ENCODE peak calls at places on chromosome 10, in five cellular contexts. One of them, this sample, is unnamed.

GRCh38 chr10:18100664-18101063 is 39.6 kb upstream of the CACNB2 start:
- DNase-seq in WTC11: no peak
- DNase-seq in AG04450: no peak
- DNase-seq in GM12865: no peak
- DNase-seq in neural crest cell: no peak
- DNase-seq in this sample: no peak

GRCh38 chr10:60444494-60445064 is 54.9 kb upstream of the ANK3 start:
- DNase-seq in WTC11: no peak
- DNase-seq in AG04450: no peak
- DNase-seq in GM12865: no peak
- DNase-seq in neural crest cell: no peak
- DNase-seq in this sample: peak

GRCh38 chr10:73855413-73855812 is 18.9 kb downstream of the CAMK2G start:
- DNase-seq in WTC11: no peak
- DNase-seq in AG04450: no peak
- DNase-seq in GM12865: no peak
- DNase-seq in neural crest cell: no peak
- DNase-seq in this sample: no peak

GRCh38 chr10:516766-517165 is 172.7 kb downstream of the DIP2C start:
- DNase-seq in WTC11: no peak
- DNase-seq in AG04450: no peak
- DNase-seq in GM12865: no peak
- DNase-seq in neural crest cell: peak
- DNase-seq in this sample: no peak

GRCh38 chr10:110311357-110311949 is 6.7 kb upstream of the SMNDC1 start:
- DNase-seq in WTC11: peak
- DNase-seq in AG04450: peak
- DNase-seq in GM12865: peak
- DNase-seq in neural crest cell: no peak
- DNase-seq in this sample: peak

GRCh38 chr10:624605-625334 is 64.7 kb downstream of the DIP2C start:
- DNase-seq in WTC11: peak
- DNase-seq in AG04450: peak
- DNase-seq in GM12865: no peak
- DNase-seq in neural crest cell: peak
- DNase-seq in this sample: peak

GRCh38 chr10:13016413-13016812 is 14.9 kb upstream of the CCDC3 start:
- DNase-seq in WTC11: no peak
- DNase-seq in AG04450: no peak
- DNase-seq in GM12865: no peak
- DNase-seq in neural crest cell: no peak
- DNase-seq in this sample: peak

GRCh38 chr10:111481271-111482073 is 404.6 kb downstream of the ADRA2A start:
- DNase-seq in WTC11: no peak
- DNase-seq in AG04450: no peak
- DNase-seq in GM12865: no peak
- DNase-seq in neural crest cell: no peak
- DNase-seq in this sample: peak

GRCh38 chr10:118116555-118117311 is 70.0 kb upstream of the RAB11FIP2 start:
- DNase-seq in WTC11: no peak
- DNase-seq in AG04450: no peak
- DNase-seq in GM12865: no peak
- DNase-seq in neural crest cell: no peak
- DNase-seq in this sample: no peak

GRCh38 chr10:71502851-71503250 is 106.1 kb downstream of the CDH23 start:
- DNase-seq in WTC11: no peak
- DNase-seq in AG04450: no peak
- DNase-seq in GM12865: no peak
- DNase-seq in neural crest cell: no peak
- DNase-seq in this sample: no peak

GRCh38 chr10:78524941-78525340 is 491.3 kb downstream of the RPS24 start:
- DNase-seq in WTC11: no peak
- DNase-seq in AG04450: no peak
- DNase-seq in GM12865: no peak
- DNase-seq in neural crest cell: no peak
- DNase-seq in this sample: no peak

GRCh38 chr10:100654835-100655759 is 90.3 kb upstream of the PAX2 start:
- DNase-seq in WTC11: peak
- DNase-seq in AG04450: no peak
- DNase-seq in GM12865: no peak
- DNase-seq in neural crest cell: no peak
- DNase-seq in this sample: no peak

GRCh38 chr10:26994743-26995142 is 105.6 kb downstream of the ANKRD26 start:
- DNase-seq in WTC11: no peak
- DNase-seq in AG04450: no peak
- DNase-seq in GM12865: no peak
- DNase-seq in neural crest cell: no peak
- DNase-seq in this sample: no peak

GRCh38 chr10:70742537-70743429 is 42.4 kb downstream of the TBATA start:
- DNase-seq in WTC11: no peak
- DNase-seq in AG04450: peak
- DNase-seq in GM12865: no peak
- DNase-seq in neural crest cell: no peak
- DNase-seq in this sample: peak

GRCh38 chr10:96619120-96619519 is 32.3 kb upstream of the TM9SF3 start:
- DNase-seq in WTC11: no peak
- DNase-seq in AG04450: no peak
- DNase-seq in GM12865: no peak
- DNase-seq in neural crest cell: no peak
- DNase-seq in this sample: no peak

GRCh38 chr10:30502266-30503058 is 68.5 kb downstream of the MAP3K8 start:
- DNase-seq in WTC11: no peak
- DNase-seq in AG04450: no peak
- DNase-seq in GM12865: peak
- DNase-seq in neural crest cell: no peak
- DNase-seq in this sample: peak

GRCh38 chr10:103648951-103649532 is 155.5 kb downstream of the NEURL1 start:
- DNase-seq in WTC11: no peak
- DNase-seq in AG04450: no peak
- DNase-seq in GM12865: no peak
- DNase-seq in neural crest cell: no peak
- DNase-seq in this sample: peak

GRCh38 chr10:70549962-70550845 is 52.3 kb downstream of the PRF1 start:
- DNase-seq in WTC11: peak
- DNase-seq in AG04450: peak
- DNase-seq in GM12865: peak
- DNase-seq in neural crest cell: peak
- DNase-seq in this sample: peak

GRCh38 chr10:96038476-96039387 is 4.7 kb upstream of the CCNJ start:
- DNase-seq in WTC11: no peak
- DNase-seq in AG04450: no peak
- DNase-seq in GM12865: peak
- DNase-seq in neural crest cell: no peak
- DNase-seq in this sample: no peak

GRCh38 chr10:70920519-70920918 is 32.2 kb upstream of the PCBD1 start:
- DNase-seq in WTC11: no peak
- DNase-seq in AG04450: no peak
- DNase-seq in GM12865: no peak
- DNase-seq in neural crest cell: no peak
- DNase-seq in this sample: no peak

GRCh38 chr10:76433161-76434005 is 1002.0 kb downstream of the LRMDA start:
- DNase-seq in WTC11: no peak
- DNase-seq in AG04450: no peak
- DNase-seq in GM12865: no peak
- DNase-seq in neural crest cell: no peak
- DNase-seq in this sample: no peak

GRCh38 chr10:128324058-128324457 is 197.8 kb upstream of the MKI67 start:
- DNase-seq in WTC11: peak
- DNase-seq in AG04450: no peak
- DNase-seq in GM12865: peak
- DNase-seq in neural crest cell: peak
- DNase-seq in this sample: no peak
- TF ChIP-seq CTCF in WTC11: no peak
- TF ChIP-seq CTCF in AG04450: no peak
- TF ChIP-seq CTCF in GM12865: peak
- TF ChIP-seq CTCF in neural crest cell: peak
- TF ChIP-seq CTCF in this sample: no peak

GRCh38 chr10:90780488-90780887 is 77.4 kb downstream of the HTR7 start:
- DNase-seq in WTC11: no peak
- DNase-seq in AG04450: no peak
- DNase-seq in GM12865: no peak
- DNase-seq in neural crest cell: no peak
- DNase-seq in this sample: no peak

GRCh38 chr10:90775351-90776028 is 82.3 kb downstream of the HTR7 start:
- DNase-seq in WTC11: no peak
- DNase-seq in AG04450: no peak
- DNase-seq in GM12865: peak
- DNase-seq in neural crest cell: no peak
- DNase-seq in this sample: peak

GRCh38 chr10:90777614-90778013 is 80.2 kb downstream of the HTR7 start:
- DNase-seq in WTC11: no peak
- DNase-seq in AG04450: no peak
- DNase-seq in GM12865: no peak
- DNase-seq in neural crest cell: no peak
- DNase-seq in this sample: peak

GRCh38 chr10:90779573-90779972 is 78.3 kb downstream of the HTR7 start:
- DNase-seq in WTC11: no peak
- DNase-seq in AG04450: no peak
- DNase-seq in GM12865: peak
- DNase-seq in neural crest cell: no peak
- DNase-seq in this sample: no peak
- TF ChIP-seq CTCF in WTC11: no peak
- TF ChIP-seq CTCF in AG04450: peak
- TF ChIP-seq CTCF in GM12865: peak
- TF ChIP-seq CTCF in neural crest cell: peak
- TF ChIP-seq CTCF in this sample: peak

DNA sequence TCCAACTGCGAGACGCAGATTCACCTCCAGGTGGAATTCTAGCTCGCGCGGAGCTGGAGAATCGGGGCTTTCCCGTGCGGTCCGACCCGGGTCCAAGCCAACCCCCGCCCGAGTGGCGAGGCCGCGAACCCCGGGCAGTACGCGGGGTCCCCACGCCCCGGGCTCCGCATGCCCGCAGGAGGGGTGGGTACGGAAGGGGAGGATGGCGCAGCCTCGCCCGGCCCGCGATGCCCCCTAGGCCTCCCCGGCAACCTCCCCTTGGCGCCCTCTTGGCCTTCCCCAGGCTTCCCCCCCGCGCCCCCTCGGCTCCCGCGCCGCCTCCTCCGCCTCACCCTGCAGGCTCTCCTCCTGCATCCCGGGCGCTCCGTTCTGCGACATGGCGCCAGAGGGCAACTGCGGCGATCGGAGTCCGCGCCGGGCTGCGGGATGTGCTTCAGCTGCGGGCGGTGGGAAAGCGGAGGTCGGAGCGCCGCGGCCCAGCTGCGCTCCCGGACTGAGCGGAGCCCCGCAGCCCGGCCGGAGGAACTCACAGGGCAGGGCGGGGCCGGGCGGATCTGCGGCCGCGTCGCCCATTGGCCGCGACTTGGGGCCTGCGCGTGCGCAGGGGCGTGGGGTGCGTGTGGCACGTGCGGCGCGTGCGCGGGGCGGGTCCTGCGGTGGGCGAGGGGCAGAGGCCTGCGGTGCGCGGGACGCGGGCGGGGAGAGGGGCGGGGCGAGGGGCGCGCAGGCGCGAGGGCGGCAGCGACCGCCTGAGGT is at the start of gene BNIP3:
- DNase-seq in WTC11: peak
- DNase-seq in AG04450: peak
- DNase-seq in GM12865: peak
- DNase-seq in neural crest cell: peak
- DNase-seq in this sample: peak
- TF ChIP-seq CTCF in WTC11: no peak
- TF ChIP-seq CTCF in AG04450: peak
- TF ChIP-seq CTCF in GM12865: no peak
- TF ChIP-seq CTCF in neural crest cell: peak
- TF ChIP-seq CTCF in this sample: no peak

GRCh38 chr10:85786401-85786899 is 580.1 kb downstream of the GRID1 start:
- DNase-seq in WTC11: peak
- DNase-seq in AG04450: no peak
- DNase-seq in GM12865: peak
- DNase-seq in neural crest cell: no peak
- DNase-seq in this sample: no peak
- TF ChIP-seq CTCF in WTC11: no peak
- TF ChIP-seq CTCF in AG04450: no peak
- TF ChIP-seq CTCF in GM12865: peak
- TF ChIP-seq CTCF in neural crest cell: peak
- TF ChIP-seq CTCF in this sample: no peak

DNA sequence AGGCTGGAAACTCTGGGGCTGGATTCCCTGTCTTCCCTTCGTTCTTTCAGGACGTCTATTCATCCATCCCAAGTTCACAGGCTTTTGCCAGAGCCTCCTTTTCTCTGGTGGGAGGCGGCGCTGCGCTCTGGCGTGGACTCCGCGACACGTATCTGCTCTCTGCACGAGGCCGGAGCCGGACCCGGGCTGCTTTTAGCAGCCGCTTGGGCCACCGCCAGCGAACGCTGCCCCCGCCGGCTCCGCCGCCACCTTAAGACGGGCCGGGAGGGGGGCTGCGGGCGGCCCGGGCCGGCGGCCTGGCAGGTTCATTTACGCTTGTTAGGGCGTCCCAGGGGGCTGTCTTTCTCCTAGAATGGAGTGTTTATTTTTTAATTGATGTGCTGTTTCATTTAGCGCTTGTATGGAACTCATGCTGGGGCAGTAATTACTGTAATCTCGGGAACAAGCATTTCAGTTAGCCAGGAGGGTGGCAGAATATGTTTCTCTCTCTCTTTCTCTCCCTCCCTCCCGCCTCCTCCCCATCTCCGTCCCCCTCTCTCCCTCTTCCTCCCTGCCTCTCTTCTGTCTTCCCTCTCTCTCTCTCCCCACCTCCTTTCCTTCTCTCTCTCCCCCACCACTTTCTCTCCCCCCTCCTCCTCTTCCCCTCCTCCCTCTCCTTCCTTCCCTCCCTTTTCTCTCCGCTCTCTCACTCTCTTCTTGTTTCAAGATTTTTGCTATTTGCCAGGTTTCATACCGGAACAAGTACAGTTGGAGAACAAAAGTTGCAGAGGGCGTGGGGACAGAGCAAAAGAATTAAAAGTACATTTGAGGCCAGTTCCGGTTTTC is 1.3 kb upstream of the FZD8 start:
- DNase-seq in WTC11: peak
- DNase-seq in AG04450: no peak
- DNase-seq in GM12865: peak
- DNase-seq in neural crest cell: peak
- DNase-seq in this sample: peak
- TF ChIP-seq CTCF in WTC11: no peak
- TF ChIP-seq CTCF in AG04450: peak
- TF ChIP-seq CTCF in GM12865: no peak
- TF ChIP-seq CTCF in neural crest cell: peak
- TF ChIP-seq CTCF in this sample: no peak

GRCh38 chr10:119139464-119140067 is 25.9 kb downstream of the SFXN4 start:
- DNase-seq in WTC11: peak
- DNase-seq in AG04450: no peak
- DNase-seq in GM12865: peak
- DNase-seq in neural crest cell: peak
- DNase-seq in this sample: peak
- TF ChIP-seq CTCF in WTC11: peak
- TF ChIP-seq CTCF in AG04450: peak
- TF ChIP-seq CTCF in GM12865: peak
- TF ChIP-seq CTCF in neural crest cell: peak
- TF ChIP-seq CTCF in this sample: peak

This sample was measured in cardiac fibroblast.